ENCODE peak calls at places on chromosomes 1 and 21, in four cellular contexts. W is cardiac muscle cell, K is neural crest cell, S is left ventricle myocardium inferior. T is an unnamed sample.

GRCh38 chr1:192878249-192878648 is 69.4 kb downstream of the RGS2 start:
- DNase-seq in W (peak), K (no peak), S (peak), T (no peak)

GRCh38 chr1:21956720-21957552 is 19.8 kb upstream of the HSPG2 start:
- DNase-seq in W (peak), K (no peak), S (peak), T (no peak)

GRCh38 chr1:111289371-111289770 is 1.3 kb upstream of the CHIA start:
- DNase-seq in W (no peak), K (no peak), S (no peak), T (no peak)

GRCh38 chr1:219031821-219032220 is 141.9 kb upstream of the LYPLAL1 start:
- DNase-seq in W (no peak), K (no peak), S (no peak), T (no peak)

GRCh38 chr1:209607102-209607794 is 23.7 kb downstream of the CAMK1G start:
- DNase-seq in W (no peak), K (no peak), S (no peak), T (peak)

GRCh38 chr1:170530972-170531757 is 801 bp upstream of the GORAB start:
- DNase-seq in W (peak), K (no peak), S (no peak), T (no peak)

GRCh38 chr1:176567190-176567794 is 104.3 kb downstream of the PAPPA2 start:
- DNase-seq in W (peak), K (no peak), S (no peak), T (peak)

GRCh38 chr1:17551755-17552234 is 12.3 kb downstream of the ARHGEF10L start:
- DNase-seq in W (peak), K (no peak), S (peak), T (peak)

GRCh38 chr1:185966487-185966886 is 232.3 kb downstream of the HMCN1 start:
- DNase-seq in W (peak), K (no peak), S (no peak), T (no peak)

GRCh38 chr1:171366816-171367215 is 52.8 kb downstream of the FMO4 start:
- DNase-seq in W (no peak), K (no peak), S (no peak), T (no peak)

GRCh38 chr1:54861070-54861761 is 25.8 kb downstream of the DHCR24 start:
- DNase-seq in W (peak), K (no peak), S (no peak), T (peak)

GRCh38 chr1:111503585-111504060 is at the start of the genes ADORA3 and TMIGD3:
- DNase-seq in W (no peak), K (no peak), S (no peak), T (no peak)

GRCh38 chr1:147757015-147757990 is 3.1 kb downstream of the GJA5 start:
- DNase-seq in W (peak), K (no peak), S (no peak), T (peak)

GRCh38 chr1:206579747-206580437 is 32.4 kb downstream of the EIF2D start:
- DNase-seq in W (peak), K (no peak), S (peak), T (peak)

GRCh38 chr1:26723013-26723991 is 27.5 kb downstream of the ARID1A start:
- DNase-seq in W (peak), K (peak), S (peak), T (peak)

GRCh38 chr1:229440821-229441537 is 7.1 kb upstream of the ACTA1 start:
- DNase-seq in W (peak), K (no peak), S (no peak), T (peak)

GRCh38 chr21:15301014-15301413 is 236.2 kb upstream of the NRIP1 start:
- DNase-seq in W (no peak), K (no peak), S (no peak), T (no peak)

GRCh38 chr1:205343431-205344009 is 13.2 kb downstream of the KLHDC8A start:
- DNase-seq in W (no peak), K (peak), S (no peak), T (no peak)

GRCh38 chr1:116853680-116854191 is 56.0 kb upstream of the PTGFRN start:
- DNase-seq in W (peak), K (no peak), S (no peak), T (peak)

GRCh38 chr1:37877991-37878544 is 18.7 kb upstream of the MTF1 start:
- DNase-seq in W (no peak), K (no peak), S (no peak), T (no peak)

GRCh38 chr1:37879865-37880264 is 20.5 kb upstream of the MTF1 start:
- DNase-seq in W (no peak), K (no peak), S (no peak), T (no peak)

GRCh38 chr1:37872692-37873091 is 13.3 kb upstream of the MTF1 start:
- DNase-seq in W (no peak), K (no peak), S (no peak), T (no peak)

GRCh38 chr1:37875833-37876232 is 16.4 kb upstream of the MTF1 start:
- DNase-seq in W (peak), K (no peak), S (no peak), T (peak)
- TF ChIP-seq CTCF in W (peak), K (peak), S (no peak), T (peak)

DNA sequence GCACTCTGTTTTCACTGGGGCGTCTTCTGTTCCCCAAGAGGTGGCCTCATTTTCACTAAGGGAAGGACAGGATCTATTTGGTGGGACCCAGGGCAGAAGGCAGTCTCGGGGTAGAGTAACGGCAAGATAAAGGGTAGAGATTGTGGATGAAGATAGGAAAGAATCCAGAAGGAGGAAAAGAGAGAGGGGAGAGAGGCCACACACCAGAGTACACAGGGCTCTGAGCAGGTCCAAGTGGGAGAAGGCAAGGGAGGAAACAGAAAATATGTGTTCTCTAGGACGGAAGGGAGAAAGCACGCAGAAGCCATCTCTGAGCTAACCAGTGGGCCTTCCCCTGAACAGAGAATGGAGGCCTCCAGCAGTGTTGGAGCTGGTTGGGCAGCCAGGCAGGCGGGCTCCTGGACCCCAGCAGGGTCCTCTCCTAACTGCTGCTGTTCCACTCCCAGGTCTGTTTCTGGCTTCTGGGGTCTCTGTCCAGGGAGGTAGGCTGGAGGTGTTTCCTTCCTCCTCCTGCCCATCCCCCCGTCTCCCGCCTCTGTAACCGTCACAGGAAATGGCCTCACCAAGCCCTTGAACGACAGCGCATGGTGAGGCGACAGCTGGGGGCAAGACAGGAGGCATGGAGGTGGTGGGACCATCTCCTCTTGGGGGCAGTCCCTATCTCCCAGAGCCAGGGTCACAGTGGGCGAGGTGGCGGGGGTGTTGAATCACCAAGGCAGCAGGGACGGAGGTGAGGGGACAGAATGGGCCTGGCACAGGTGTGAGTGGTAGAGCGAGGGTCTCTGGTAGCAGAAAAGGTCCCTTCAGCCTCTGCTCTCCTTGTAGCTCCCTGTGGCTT is 649 bp downstream of the PTPN7 start:
- DNase-seq in W (no peak), K (no peak), S (no peak), T (no peak)
- TF ChIP-seq CTCF in W (no peak), K (no peak), S (no peak), T (no peak)

GRCh38 chr1:39917825-39918224 is 16.1 kb upstream of the MYCL start:
- DNase-seq in W (no peak), K (no peak), S (no peak), T (no peak)
- TF ChIP-seq CTCF in W (no peak), K (no peak), S (no peak), T (no peak)

GRCh38 chr1:36217667-36218066 is 6.6 kb upstream of the THRAP3 start:
- DNase-seq in W (peak), K (no peak), S (no peak), T (peak)
- TF ChIP-seq CTCF in W (peak), K (no peak), S (peak), T (peak)

GRCh38 chr1:200072636-200073285 is 45.3 kb downstream of the NR5A2 start:
- DNase-seq in W (no peak), K (no peak), S (no peak), T (no peak)
- TF ChIP-seq CTCF in W (no peak), K (no peak), S (no peak), T (no peak)

DNA sequence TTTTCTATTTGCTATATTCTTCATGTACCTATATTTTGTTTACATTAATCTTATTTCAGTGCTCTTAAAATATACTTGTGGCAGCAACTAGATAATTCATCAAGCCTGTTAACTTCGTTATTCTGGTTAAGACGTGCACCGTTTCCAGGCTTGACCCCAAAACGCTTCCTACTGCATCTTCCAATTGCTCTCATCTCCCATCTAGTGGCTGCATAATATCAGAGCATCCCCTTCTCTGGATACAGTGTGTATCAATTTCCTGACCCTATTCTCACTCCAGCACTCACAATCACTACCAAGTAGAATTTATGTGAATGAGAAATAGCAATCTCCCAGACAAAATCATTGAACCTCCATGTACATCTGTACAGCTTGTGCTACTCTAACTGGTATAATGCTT is 1280.3 kb upstream of the B3GALT2 start:
- DNase-seq in W (peak), K (no peak), S (no peak), T (no peak)
- TF ChIP-seq CTCF in W (peak), K (peak), S (peak), T (peak)